ENCODE peak calls at places on chromosome 1, in four cellular contexts. One of them, this sample, is unnamed.

GRCh38 chr1:241485554-241485992 is 34.0 kb downstream of the FH start:
- DNase-seq in lower lobe of right lung: no peak
- DNase-seq in heart right ventricle: no peak
- DNase-seq in left lung: no peak
- DNase-seq in this sample: no peak

GRCh38 chr1:108817016-108817415 is 39.9 kb downstream of the AKNAD1 start:
- DNase-seq in left lung: peak; percentile 75
- DNase-seq in heart right ventricle: no peak
- DNase-seq in lower lobe of right lung: no peak
- DNase-seq in this sample: no peak

GRCh38 chr1:97780884-97781283 is 139.9 kb downstream of the DPYD start:
- DNase-seq in left lung: no peak
- DNase-seq in heart right ventricle: no peak
- DNase-seq in lower lobe of right lung: no peak
- DNase-seq in this sample: no peak

GRCh38 chr1:62601412-62601971 is 4.2 kb downstream of the ANGPTL3 start:
- DNase-seq in heart right ventricle: no peak
- DNase-seq in lower lobe of right lung: no peak
- DNase-seq in left lung: no peak
- DNase-seq in this sample: no peak

GRCh38 chr1:218344814-218345672 is at the start of gene TGFB2:
- DNase-seq in lower lobe of right lung: no peak
- DNase-seq in heart right ventricle: no peak
- DNase-seq in left lung: no peak
- DNase-seq in this sample: peak; percentile 42

GRCh38 chr1:235996048-235996785 is 68.7 kb downstream of the NID1 start:
- DNase-seq in lower lobe of right lung: no peak
- DNase-seq in left lung: no peak
- DNase-seq in heart right ventricle: no peak
- DNase-seq in this sample: peak; percentile 40

GRCh38 chr1:107954121-107954520 is 10.9 kb downstream of the VAV3 start:
- DNase-seq in left lung: no peak
- DNase-seq in lower lobe of right lung: no peak
- DNase-seq in heart right ventricle: no peak
- DNase-seq in this sample: no peak

GRCh38 chr1:108079550-108079949 is 114.6 kb upstream of the VAV3 start:
- DNase-seq in heart right ventricle: no peak
- DNase-seq in lower lobe of right lung: no peak
- DNase-seq in left lung: no peak
- DNase-seq in this sample: no peak

GRCh38 chr1:96992871-96993270 is 271.3 kb downstream of the PTBP2 start:
- DNase-seq in heart right ventricle: no peak
- DNase-seq in lower lobe of right lung: no peak
- DNase-seq in left lung: no peak
- DNase-seq in this sample: no peak

GRCh38 chr1:26079960-26080814 is 12.8 kb upstream of the TRIM63 start:
- DNase-seq in lower lobe of right lung: no peak
- DNase-seq in heart right ventricle: no peak
- DNase-seq in left lung: no peak
- DNase-seq in this sample: no peak

GRCh38 chr1:13760340-13760739 is 60.4 kb downstream of the PRDM2 start:
- DNase-seq in left lung: no peak
- DNase-seq in heart right ventricle: no peak
- DNase-seq in lower lobe of right lung: no peak
- DNase-seq in this sample: no peak

GRCh38 chr1:78536427-78536826 is 45.7 kb downstream of the PTGFR start:
- DNase-seq in left lung: no peak
- DNase-seq in heart right ventricle: no peak
- DNase-seq in lower lobe of right lung: no peak
- DNase-seq in this sample: no peak

GRCh38 chr1:15543589-15544568 is 17.2 kb downstream of the DNAJC16 start:
- DNase-seq in left lung: no peak
- DNase-seq in heart right ventricle: no peak
- DNase-seq in lower lobe of right lung: no peak
- DNase-seq in this sample: no peak

GRCh38 chr1:180881806-180882509 is 30.7 kb upstream of the KIAA1614 start:
- DNase-seq in lower lobe of right lung: no peak
- DNase-seq in left lung: no peak
- DNase-seq in heart right ventricle: no peak
- DNase-seq in this sample: no peak

GRCh38 chr1:85374160-85374559 is 90.8 kb downstream of the DDAH1 start:
- DNase-seq in left lung: no peak
- DNase-seq in lower lobe of right lung: no peak
- DNase-seq in heart right ventricle: no peak
- DNase-seq in this sample: no peak

GRCh38 chr1:204262506-204263239 is 48.9 kb upstream of the GOLT1A start:
- DNase-seq in lower lobe of right lung: no peak
- DNase-seq in left lung: no peak
- DNase-seq in heart right ventricle: no peak
- DNase-seq in this sample: no peak

DNA sequence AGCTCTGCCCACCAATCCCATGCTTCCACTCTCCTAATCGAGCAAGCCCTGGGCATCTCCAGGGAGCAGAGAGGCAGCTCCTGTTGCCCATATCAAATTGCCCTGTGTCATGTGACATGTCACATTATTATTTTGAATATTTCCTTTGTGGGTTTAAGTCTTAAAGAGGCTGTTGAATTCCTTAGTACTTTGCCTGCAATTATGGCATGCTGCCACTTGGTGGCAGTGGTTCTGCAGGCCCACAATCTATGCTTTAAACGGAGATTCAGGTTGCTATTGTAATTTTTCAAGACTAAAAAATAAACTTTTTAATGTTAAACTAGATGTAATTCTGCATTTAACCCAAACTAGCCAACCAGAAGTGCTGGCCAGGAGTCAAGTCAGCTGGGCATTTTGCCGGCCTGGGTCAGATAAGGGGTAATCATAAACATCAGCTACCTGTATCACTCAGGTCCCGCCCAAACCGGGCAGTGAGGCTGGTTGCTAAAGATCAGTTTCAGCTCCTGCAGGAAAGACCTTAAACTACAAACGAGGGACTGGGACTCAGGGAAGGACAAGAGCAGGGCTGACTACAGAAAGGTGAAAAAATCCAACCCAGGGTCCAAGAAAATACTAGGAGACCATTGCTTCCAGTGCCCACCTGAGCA is 37.3 kb upstream of the ARHGEF16 start:
- DNase-seq in heart right ventricle: no peak
- DNase-seq in left lung: no peak
- DNase-seq in lower lobe of right lung: no peak
- DNase-seq in this sample: no peak
- H3K4me1 ChIP-seq in heart right ventricle: peaks cover 23% of the 10 kb centered on the region
- H3K4me1 ChIP-seq in left lung: no peaks in the 10 kb centered on the region
- H3K4me1 ChIP-seq in lower lobe of right lung: no peaks in the 10 kb centered on the region
- H3K4me1 ChIP-seq in this sample: no peaks in the 10 kb centered on the region

DNA sequence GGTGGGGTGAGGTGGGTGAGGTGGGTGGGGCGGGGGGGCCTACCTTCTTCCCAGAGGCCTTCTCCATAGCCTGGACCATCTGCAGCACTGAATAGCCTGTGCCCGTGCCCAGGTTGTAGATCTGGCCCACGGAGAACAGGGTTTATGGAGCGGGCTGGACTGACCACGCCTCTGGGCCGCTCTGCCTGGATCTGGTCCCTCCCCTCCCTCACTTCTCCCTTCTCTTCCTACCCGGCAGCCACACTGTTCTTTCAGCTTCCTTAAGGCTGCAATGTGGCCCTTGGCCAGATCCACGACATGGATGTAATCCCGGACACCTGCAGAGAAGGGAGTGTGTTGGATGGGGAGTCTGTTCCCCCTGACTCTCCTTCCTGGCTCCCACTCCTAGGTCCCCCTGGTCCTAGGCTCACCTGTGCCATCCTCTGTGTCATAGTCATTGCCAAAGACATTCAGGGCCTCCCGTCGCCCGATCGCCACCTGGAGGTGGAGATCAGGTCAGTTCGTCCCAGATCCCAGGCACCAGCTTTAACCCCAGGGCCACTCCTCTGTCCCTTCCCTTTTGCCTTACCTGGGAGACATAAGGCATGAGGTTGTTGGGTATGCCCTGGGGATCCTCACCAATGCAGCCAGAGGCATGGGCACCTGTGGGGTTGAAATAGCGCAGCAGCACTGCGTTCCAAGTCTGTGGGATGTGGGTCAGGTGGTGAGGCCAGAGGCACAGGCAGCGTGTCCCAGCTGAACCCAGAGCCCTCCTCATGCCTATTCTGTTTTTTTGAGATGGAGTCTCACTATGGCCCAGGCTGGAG is 3.9 kb downstream of the GALE start:
- DNase-seq in heart right ventricle: no peak
- DNase-seq in lower lobe of right lung: no peak
- DNase-seq in left lung: no peak
- DNase-seq in this sample: no peak
- TF ChIP-seq CTCF in heart right ventricle: no peak
- TF ChIP-seq CTCF in lower lobe of right lung: no peak
- TF ChIP-seq CTCF in left lung: no peak
- TF ChIP-seq CTCF in this sample: no peak

GRCh38 chr1:116571215-116571919 is 541 bp upstream of the CD58 start:
- DNase-seq in heart right ventricle: no peak
- DNase-seq in lower lobe of right lung: peak; percentile 53
- DNase-seq in left lung: no peak
- DNase-seq in this sample: no peak

GRCh38 chr1:116569776-116570357 is 959 bp downstream of the CD58 start:
- DNase-seq in lower lobe of right lung: peak; percentile 73
- DNase-seq in heart right ventricle: peak; percentile 45
- DNase-seq in left lung: peak; percentile 59
- DNase-seq in this sample: peak; percentile 39

GRCh38 chr1:116567790-116568667 is 2.8 kb downstream of the CD58 start:
- DNase-seq in lower lobe of right lung: no peak
- DNase-seq in heart right ventricle: no peak
- DNase-seq in left lung: no peak
- DNase-seq in this sample: no peak

GRCh38 chr1:116570358-116571214 is at the start of gene CD58:
- DNase-seq in left lung: peak; percentile 94
- DNase-seq in heart right ventricle: peak; percentile 93
- DNase-seq in lower lobe of right lung: peak; percentile 96
- DNase-seq in this sample: peak; percentile 93

GRCh38 chr1:116568925-116569490 is 1.8 kb downstream of the CD58 start:
- DNase-seq in heart right ventricle: no peak
- DNase-seq in left lung: no peak
- DNase-seq in lower lobe of right lung: no peak
- DNase-seq in this sample: no peak
- H3K4me3 ChIP-seq in heart right ventricle: peak overlapping the region; percentile 86
- H3K4me3 ChIP-seq in left lung: peak overlapping the region; percentile 86
- H3K4me3 ChIP-seq in lower lobe of right lung: peak overlapping the region; percentile 80
- H3K4me3 ChIP-seq in this sample: no peak overlapping the region

DNA sequence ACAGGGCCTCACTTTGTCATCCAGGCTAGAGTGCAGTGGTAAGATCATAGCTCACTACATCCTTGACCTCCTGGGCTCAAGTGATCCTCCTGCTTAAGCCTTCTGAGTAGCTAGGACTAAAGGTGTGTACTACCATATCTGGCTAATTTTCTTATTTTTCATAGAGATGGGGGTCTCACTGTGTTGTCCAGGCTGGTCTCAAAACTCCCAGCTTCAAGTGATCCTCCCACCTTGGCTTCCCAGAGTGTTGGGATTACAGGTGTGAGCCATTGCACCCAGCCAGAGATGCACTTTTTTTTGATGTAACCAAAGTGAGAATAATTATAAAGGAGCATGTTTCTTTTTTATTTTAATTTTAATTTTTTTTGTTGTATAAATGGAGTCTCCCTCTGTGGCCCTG is 28.4 kb downstream of the CLIC4 start:
- DNase-seq in left lung: no peak
- DNase-seq in heart right ventricle: no peak
- DNase-seq in lower lobe of right lung: no peak
- DNase-seq in this sample: no peak
- H3K4me1 ChIP-seq in left lung: peaks cover 21% of the 10 kb centered on the region
- H3K4me1 ChIP-seq in heart right ventricle: peaks cover 33% of the 10 kb centered on the region
- H3K4me1 ChIP-seq in lower lobe of right lung: peaks cover 35% of the 10 kb centered on the region
- H3K4me1 ChIP-seq in this sample: no peaks in the 10 kb centered on the region

GRCh38 chr1:24251501-24251900 is 64.4 kb upstream of the IFNLR1 start:
- DNase-seq in heart right ventricle: no peak
- DNase-seq in left lung: no peak
- DNase-seq in lower lobe of right lung: no peak
- DNase-seq in this sample: no peak

GRCh38 chr1:24255226-24255625 is 63.9 kb upstream of the GRHL3 start:
- DNase-seq in lower lobe of right lung: no peak
- DNase-seq in heart right ventricle: no peak
- DNase-seq in left lung: no peak
- DNase-seq in this sample: no peak

GRCh38 chr1:24252185-24252584 is 65.1 kb upstream of the IFNLR1 start:
- DNase-seq in left lung: no peak
- DNase-seq in lower lobe of right lung: no peak
- DNase-seq in heart right ventricle: no peak
- DNase-seq in this sample: no peak

GRCh38 chr1:24254783-24255182 is 64.4 kb upstream of the GRHL3 start:
- DNase-seq in left lung: no peak
- DNase-seq in heart right ventricle: no peak
- DNase-seq in lower lobe of right lung: no peak
- DNase-seq in this sample: no peak

DNA sequence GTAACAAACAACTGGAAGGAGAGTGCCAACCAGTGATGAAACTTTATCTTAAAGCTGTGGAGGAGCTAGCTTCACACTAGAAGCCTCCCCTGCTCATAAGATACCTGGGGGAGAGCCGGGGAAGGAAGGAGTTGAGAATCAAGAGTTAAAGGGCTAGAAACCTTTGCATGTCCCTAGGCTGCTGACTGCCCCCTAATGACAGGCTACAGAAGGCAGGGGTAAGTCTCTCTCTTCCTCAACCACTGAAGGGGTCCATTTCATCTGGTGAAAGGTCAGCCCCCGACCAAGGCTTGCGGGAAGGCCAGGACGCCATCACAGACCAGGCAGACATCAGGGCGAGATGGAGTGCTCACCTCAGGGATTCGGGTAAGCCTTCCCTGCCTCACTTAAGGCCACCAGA is 65.6 kb upstream of the GRHL3 start:
- DNase-seq in lower lobe of right lung: no peak
- DNase-seq in left lung: no peak
- DNase-seq in heart right ventricle: no peak
- DNase-seq in this sample: no peak
- TF ChIP-seq CTCF in lower lobe of right lung: no peak
- TF ChIP-seq CTCF in left lung: no peak
- TF ChIP-seq CTCF in heart right ventricle: no peak
- TF ChIP-seq CTCF in this sample: no peak

GRCh38 chr1:229228522-229228921 is 42.4 kb upstream of the RAB4A start:
- DNase-seq in left lung: no peak
- DNase-seq in lower lobe of right lung: no peak
- DNase-seq in heart right ventricle: no peak
- DNase-seq in this sample: no peak

GRCh38 chr1:229229137-229229720 is 41.7 kb upstream of the RAB4A start:
- DNase-seq in left lung: no peak
- DNase-seq in heart right ventricle: no peak
- DNase-seq in lower lobe of right lung: no peak
- DNase-seq in this sample: peak; percentile 53

GRCh38 chr1:229230136-229230892 is 40.6 kb upstream of the RAB4A start:
- DNase-seq in left lung: no peak
- DNase-seq in heart right ventricle: no peak
- DNase-seq in lower lobe of right lung: no peak
- DNase-seq in this sample: no peak

GRCh38 chr1:229230893-229231753 is 39.8 kb upstream of the RAB4A start:
- DNase-seq in heart right ventricle: no peak
- DNase-seq in lower lobe of right lung: no peak
- DNase-seq in left lung: no peak
- DNase-seq in this sample: no peak

GRCh38 chr1:229229721-229230135 is 41.2 kb upstream of the RAB4A start:
- DNase-seq in lower lobe of right lung: no peak
- DNase-seq in heart right ventricle: peak; percentile 39
- DNase-seq in left lung: no peak
- DNase-seq in this sample: peak; percentile 72
- H3K4me3 ChIP-seq in lower lobe of right lung: peak overlapping the region; percentile 3
- H3K4me3 ChIP-seq in heart right ventricle: no peak overlapping the region
- H3K4me3 ChIP-seq in left lung: no peak overlapping the region
- H3K4me3 ChIP-seq in this sample: no peak overlapping the region